ENCODE peak calls at places on chromosomes 5 and 9, in ten cellular contexts. U is gastrocnemius medialis, Z is thyroid gland, A is A549, C is H1, Q is GM12878, S is fibroblast of lung, J is GM23338, E is right lobe of liver, W is spleen. F is an unnamed sample. For H3K4me1, the result is how much of the 10 kb centered on the place peaks cover.

GRCh38 chr9:94928696-94929372 is 202.3 kb downstream of the AOPEP start:
- DNase-seq in A (no peak), Q (no peak), E (no peak), C (no peak), J (no peak), U (no peak), S (no peak), W (no peak), Z (no peak), F (no peak)

GRCh38 chr5:141914154-141914743 is 9.4 kb upstream of the DELE1 start:
- DNase-seq in Z (peak), A (no peak), E (peak), Q (no peak), S (no peak), C (peak), J (peak), U (no peak), W (peak), F (peak)

GRCh38 chr5:10737880-10738279 is 23.2 kb downstream of the DAP start:
- DNase-seq in A (no peak), J (no peak), S (no peak), Q (no peak), E (no peak), U (no peak), C (no peak), Z (no peak), W (no peak), F (no peak)

GRCh38 chr9:114348906-114349482 is 19.3 kb downstream of the ORM2 start:
- DNase-seq in J (peak), S (peak), U (peak), C (peak), Z (peak), Q (peak), W (peak), A (peak), E (peak), F (peak)

GRCh38 chr9:98034593-98035546 is 21.7 kb upstream of the NANS start:
- DNase-seq in S (peak), J (peak), E (peak), C (peak), Q (peak), A (peak), W (peak), U (peak), Z (peak), F (peak)

GRCh38 chr5:37424441-37424840 is 45.3 kb downstream of the WDR70 start:
- DNase-seq in E (no peak), U (no peak), S (no peak), Z (no peak), C (no peak), W (no peak), A (no peak), J (no peak), Q (no peak), F (no peak)

GRCh38 chr5:17218353-17219005 is 1.0 kb downstream of the BASP1 start:
- DNase-seq in E (peak), C (peak), Q (no peak), J (peak), U (no peak), A (no peak), W (peak), S (peak), Z (peak), F (peak)

GRCh38 chr9:76349865-76350264 is 44.4 kb downstream of the RFK start:
- DNase-seq in Z (no peak), Q (no peak), S (no peak), J (no peak), U (no peak), A (no peak), E (no peak), C (no peak), W (no peak), F (no peak)

GRCh38 chr5:54743997-54744788 is 226.6 kb downstream of the SNX18 start:
- DNase-seq in J (peak), U (no peak), Z (peak), S (peak), A (no peak), Q (peak), C (peak), E (no peak), W (peak), F (no peak)

GRCh38 chr9:28810375-28811075 is 1237.2 kb upstream of the C9orf72 start:
- DNase-seq in U (no peak), A (peak), E (no peak), C (no peak), W (no peak), Q (no peak), J (no peak), S (no peak), Z (no peak), F (no peak)

GRCh38 chr9:129558551-129559505 is 62.1 kb downstream of the C9orf50 start:
- DNase-seq in U (no peak), Z (peak), E (peak), W (no peak), S (no peak), Q (no peak), A (peak), J (peak), C (peak), F (peak)

GRCh38 chr5:122929980-122930379 is 84.6 kb downstream of the SNX24 start:
- DNase-seq in E (no peak), U (no peak), A (no peak), J (no peak), C (no peak), Z (no peak), Q (no peak), S (no peak), W (no peak), F (no peak)

GRCh38 chr5:1392801-1393565 is 48.1 kb upstream of the CLPTM1L start:
- DNase-seq in Z (no peak), E (no peak), C (no peak), U (no peak), J (no peak), W (no peak), S (no peak), Q (no peak), A (no peak), F (no peak)

GRCh38 chr5:158498959-158499679 is 600.6 kb downstream of the EBF1 start:
- DNase-seq in C (no peak), S (no peak), Z (no peak), W (no peak), E (no peak), A (no peak), Q (no peak), J (no peak), U (no peak), F (no peak)

GRCh38 chr5:93586948-93587918 is 4.2 kb downstream of the NR2F1 start:
- DNase-seq in Q (no peak), J (peak), S (peak), W (no peak), A (no peak), Z (no peak), U (no peak), C (no peak), E (no peak), F (no peak)

GRCh38 chr5:94241288-94241651 is 377.1 kb downstream of the KIAA0825 start:
- DNase-seq in Z (no peak), J (no peak), E (no peak), W (no peak), S (no peak), C (no peak), A (no peak), U (no peak), Q (no peak), F (no peak)

GRCh38 chr5:98588225-98588624 is 185.2 kb upstream of the RGMB start:
- DNase-seq in W (no peak), J (no peak), A (no peak), C (no peak), U (no peak), S (peak), Q (no peak), Z (no peak), E (no peak), F (no peak)

GRCh38 chr5:73513996-73514395 is 15.8 kb downstream of the BTF3 start:
- DNase-seq in E (no peak), Q (no peak), C (no peak), Z (no peak), S (no peak), W (no peak), A (no peak), J (no peak), U (no peak), F (no peak)

GRCh38 chr9:113602126-113603119 is 138.9 kb downstream of the RGS3 start:
- DNase-seq in A (no peak), S (peak), C (peak), E (peak), Q (no peak), Z (peak), W (peak), J (peak), U (no peak), F (peak)

GRCh38 chr9:110728058-110728457 is 59.5 kb downstream of the MUSK start:
- DNase-seq in S (no peak), W (no peak), J (peak), Q (no peak), C (no peak), Z (no peak), E (no peak), U (no peak), A (no peak), F (no peak)
- TF ChIP-seq CTCF in S (no peak), W (no peak), J (no peak), Q (no peak), C (no peak), Z (no peak), E (no peak), U (no peak), A (no peak), F (no peak)

DNA sequence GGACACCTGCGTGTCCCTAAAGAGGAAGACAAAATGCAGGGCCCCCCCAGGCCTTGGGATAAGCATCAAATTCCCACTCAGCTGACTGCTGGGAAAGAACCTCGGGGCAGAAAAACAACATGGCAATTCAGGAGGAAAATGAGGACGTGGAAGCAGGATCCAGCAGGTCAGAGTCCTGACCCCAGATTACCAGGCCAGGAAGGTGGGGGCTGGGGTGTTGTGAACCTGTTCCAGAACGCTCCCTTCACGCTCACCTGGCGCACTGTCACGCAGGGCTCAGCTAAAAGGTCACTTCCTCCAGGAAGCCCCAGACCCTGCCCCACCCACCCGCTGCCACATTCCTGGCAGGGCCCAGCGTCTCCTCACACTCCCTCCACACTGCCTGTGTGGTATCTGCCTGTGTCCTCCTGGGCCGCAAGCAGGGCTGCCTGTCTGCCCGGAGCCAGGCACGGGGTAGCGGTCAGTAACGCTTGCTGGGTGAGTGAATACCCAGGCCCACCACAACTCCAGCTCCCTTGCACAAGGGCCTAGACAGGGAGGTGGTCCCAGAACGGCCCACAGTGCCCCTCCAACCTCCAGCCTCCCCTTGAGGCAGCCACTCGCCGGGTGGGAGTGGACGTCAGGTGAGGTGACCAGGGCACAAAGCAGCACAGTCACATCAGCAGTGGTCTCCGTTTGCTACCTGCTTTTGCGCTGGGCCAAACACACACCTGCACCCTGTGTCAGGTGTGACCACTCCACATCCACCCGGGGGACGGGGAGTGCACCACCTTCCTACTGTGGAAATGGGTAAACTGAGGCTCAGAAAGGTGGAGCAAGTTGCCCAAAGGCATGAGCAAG is 18.1 kb downstream of the VAV2 start:
- DNase-seq in C (no peak), Z (no peak), W (peak), J (no peak), S (no peak), Q (no peak), A (no peak), U (no peak), E (peak), F (no peak)
- H3K4me1 ChIP-seq in C (under half), Z (under half), W (under half), J (under half), S (under half), Q (under half), A (under half), U (under half), E (half or more), F (under half)

GRCh38 chr9:121376214-121376830 is 6.3 kb upstream of the STOM start:
- DNase-seq in C (no peak), J (no peak), Q (no peak), S (peak), Z (no peak), U (no peak), E (no peak), A (no peak), W (no peak), F (no peak)
- TF ChIP-seq CTCF in C (no peak), J (no peak), Q (peak), S (no peak), Z (peak), U (peak), E (peak), A (peak), W (peak), F (peak)

GRCh38 chr9:110095776-110096175 is 112.2 kb downstream of the C9orf152 start:
- DNase-seq in W (no peak), C (no peak), U (no peak), J (no peak), E (no peak), Z (no peak), A (no peak), S (peak), Q (no peak), F (no peak)

GRCh38 chr9:110093417-110093816 is 114.5 kb downstream of the C9orf152 start:
- DNase-seq in A (no peak), C (no peak), Z (no peak), Q (no peak), U (no peak), J (no peak), E (no peak), S (no peak), W (no peak), F (no peak)

GRCh38 chr9:110093871-110094270 is 114.1 kb downstream of the C9orf152 start:
- DNase-seq in C (no peak), Z (no peak), E (no peak), Q (no peak), U (no peak), A (no peak), J (no peak), S (no peak), W (no peak), F (no peak)

GRCh38 chr9:110092792-110093191 is 115.2 kb downstream of the C9orf152 start:
- DNase-seq in S (no peak), J (no peak), Z (no peak), A (no peak), C (no peak), W (no peak), U (no peak), Q (no peak), E (no peak), F (no peak)

DNA sequence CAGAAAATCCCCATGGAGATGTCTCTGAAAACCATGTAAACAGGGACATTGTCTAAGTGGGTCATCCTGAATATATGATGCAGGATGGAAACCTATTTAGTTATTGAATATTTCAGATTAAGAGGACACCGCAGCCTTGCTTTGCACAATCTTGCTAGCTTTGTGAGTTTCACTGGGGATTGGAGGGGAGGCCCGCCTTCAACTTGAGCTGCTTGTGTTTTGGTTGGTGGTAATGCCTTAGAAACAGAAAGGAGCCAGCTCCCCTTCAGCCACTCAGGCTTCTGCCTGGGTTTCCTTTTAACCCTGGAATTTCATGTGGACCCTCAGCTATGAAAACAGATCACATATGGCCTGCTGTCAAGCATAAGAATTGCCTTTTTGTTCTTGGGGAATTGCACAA is 112.7 kb downstream of the C9orf152 start:
- DNase-seq in J (no peak), C (no peak), U (no peak), A (no peak), Q (no peak), W (no peak), S (peak), Z (peak), E (no peak), F (no peak)
- H3K4me1 ChIP-seq in J (under half), C (under half), U (under half), A (under half), Q (under half), W (under half), S (under half), Z (under half), E (under half), F (under half)

GRCh38 chr9:87857948-87858335 is 24.7 kb upstream of the SPATA31E1 start:
- DNase-seq in C (no peak), Q (no peak), E (no peak), J (no peak), A (no peak), Z (no peak), S (no peak), W (no peak), U (no peak), F (peak)
- TF ChIP-seq CTCF in C (no peak), Q (no peak), E (no peak), J (no peak), A (no peak), Z (no peak), S (no peak), W (no peak), U (no peak), F (no peak)

GRCh38 chr5:154788212-154788611 is 33.0 kb downstream of the LARP1 start:
- DNase-seq in J (no peak), C (no peak), U (no peak), W (peak), Z (peak), E (no peak), Q (no peak), S (no peak), A (no peak), F (no peak)
- H3K4me1 ChIP-seq in J (under half), C (under half), U (under half), W (half or more), Z (under half), E (under half), Q (under half), S (under half), A (under half), F (under half)

GRCh38 chr5:175538576-175538975 is 60.2 kb downstream of the SFXN1 start:
- DNase-seq in Z (no peak), U (no peak), E (no peak), J (no peak), S (no peak), W (no peak), C (no peak), Q (no peak), A (no peak), F (no peak)
- TF ChIP-seq CTCF in Z (no peak), U (no peak), E (no peak), J (no peak), S (no peak), W (no peak), C (no peak), Q (no peak), A (no peak), F (no peak)

F was measured in endodermal cell.